ENCODE peak calls at places on chromosomes 4 and X, in six cellular contexts. One of them, this sample, is unnamed.

GRCh38 chr4:1628892-1629703 is 55.0 kb downstream of the FAM53A start:
- DNase-seq in SK-N-SH: peak
- DNase-seq in neural progenitor cell: peak
- DNase-seq in PC-3: peak
- DNase-seq in HCT116: peak
- DNase-seq in MM.1S: peak
- DNase-seq in this sample: peak

GRCh38 chr4:107930821-107931774 is at the start of gene CYP2U1:
- DNase-seq in neural progenitor cell: peak
- DNase-seq in SK-N-SH: peak
- DNase-seq in PC-3: peak
- DNase-seq in MM.1S: peak
- DNase-seq in HCT116: peak
- DNase-seq in this sample: peak

GRCh38 chr4:26288308-26288982 is 32.4 kb upstream of the RBPJ start:
- DNase-seq in HCT116: no peak
- DNase-seq in neural progenitor cell: no peak
- DNase-seq in SK-N-SH: no peak
- DNase-seq in MM.1S: no peak
- DNase-seq in PC-3: peak
- DNase-seq in this sample: peak

GRCh38 chr4:89745708-89746107 is 91.3 kb downstream of the SNCA start:
- DNase-seq in neural progenitor cell: no peak
- DNase-seq in PC-3: no peak
- DNase-seq in MM.1S: no peak
- DNase-seq in SK-N-SH: no peak
- DNase-seq in HCT116: no peak
- DNase-seq in this sample: no peak

GRCh38 chrX:65300104-65300809 is 234.3 kb downstream of the LAS1L start:
- DNase-seq in HCT116: no peak
- DNase-seq in SK-N-SH: no peak
- DNase-seq in neural progenitor cell: peak
- DNase-seq in MM.1S: peak
- DNase-seq in PC-3: no peak
- DNase-seq in this sample: no peak

GRCh38 chr4:94976371-94977011 is 218.7 kb downstream of the BMPR1B start:
- DNase-seq in PC-3: peak
- DNase-seq in HCT116: no peak
- DNase-seq in neural progenitor cell: no peak
- DNase-seq in MM.1S: no peak
- DNase-seq in SK-N-SH: no peak
- DNase-seq in this sample: peak

GRCh38 chr4:1047976-1048780 is 36.8 kb downstream of the FGFRL1 start:
- DNase-seq in PC-3: no peak
- DNase-seq in SK-N-SH: peak
- DNase-seq in MM.1S: no peak
- DNase-seq in HCT116: no peak
- DNase-seq in neural progenitor cell: peak
- DNase-seq in this sample: no peak

GRCh38 chrX:113548308-113549015 is 707.8 kb upstream of the AMOT start:
- DNase-seq in neural progenitor cell: peak
- DNase-seq in HCT116: no peak
- DNase-seq in PC-3: no peak
- DNase-seq in MM.1S: no peak
- DNase-seq in SK-N-SH: no peak
- DNase-seq in this sample: no peak

GRCh38 chrX:107684956-107685385 is 56.7 kb downstream of the PRPS1 start:
- DNase-seq in neural progenitor cell: no peak
- DNase-seq in HCT116: no peak
- DNase-seq in MM.1S: peak
- DNase-seq in SK-N-SH: no peak
- DNase-seq in PC-3: no peak
- DNase-seq in this sample: no peak

GRCh38 chr4:122652379-122652778 is 31.5 kb upstream of the IL21 start:
- DNase-seq in SK-N-SH: peak
- DNase-seq in PC-3: peak
- DNase-seq in MM.1S: peak
- DNase-seq in HCT116: peak
- DNase-seq in neural progenitor cell: peak
- DNase-seq in this sample: peak

GRCh38 chrX:47958943-47959342 is 44.8 kb downstream of the ZNF182 start:
- DNase-seq in PC-3: peak
- DNase-seq in SK-N-SH: peak
- DNase-seq in MM.1S: no peak
- DNase-seq in HCT116: no peak
- DNase-seq in neural progenitor cell: no peak
- DNase-seq in this sample: peak

GRCh38 chr4:183141997-183142396 is 42.9 kb downstream of the WWC2 start:
- DNase-seq in PC-3: peak
- DNase-seq in MM.1S: no peak
- DNase-seq in SK-N-SH: no peak
- DNase-seq in HCT116: no peak
- DNase-seq in neural progenitor cell: no peak
- DNase-seq in this sample: no peak

GRCh38 chr4:109735566-109736454 is 5.9 kb upstream of the PLA2G12A start:
- DNase-seq in HCT116: no peak
- DNase-seq in MM.1S: no peak
- DNase-seq in PC-3: no peak
- DNase-seq in neural progenitor cell: no peak
- DNase-seq in SK-N-SH: no peak
- DNase-seq in this sample: no peak

GRCh38 chr4:48944659-48945290 is 38.2 kb upstream of the OCIAD2 start:
- DNase-seq in MM.1S: peak
- DNase-seq in HCT116: no peak
- DNase-seq in neural progenitor cell: peak
- DNase-seq in PC-3: peak
- DNase-seq in SK-N-SH: peak
- DNase-seq in this sample: no peak

GRCh38 chrX:150062292-150063137 is 124.2 kb upstream of the EOLA2 start:
- DNase-seq in HCT116: no peak
- DNase-seq in SK-N-SH: no peak
- DNase-seq in MM.1S: no peak
- DNase-seq in PC-3: peak
- DNase-seq in neural progenitor cell: no peak
- DNase-seq in this sample: peak

GRCh38 chr4:123599061-123599919 is 202.7 kb downstream of the SPRY1 start:
- DNase-seq in PC-3: peak
- DNase-seq in MM.1S: no peak
- DNase-seq in HCT116: no peak
- DNase-seq in SK-N-SH: no peak
- DNase-seq in neural progenitor cell: no peak
- DNase-seq in this sample: peak

DNA sequence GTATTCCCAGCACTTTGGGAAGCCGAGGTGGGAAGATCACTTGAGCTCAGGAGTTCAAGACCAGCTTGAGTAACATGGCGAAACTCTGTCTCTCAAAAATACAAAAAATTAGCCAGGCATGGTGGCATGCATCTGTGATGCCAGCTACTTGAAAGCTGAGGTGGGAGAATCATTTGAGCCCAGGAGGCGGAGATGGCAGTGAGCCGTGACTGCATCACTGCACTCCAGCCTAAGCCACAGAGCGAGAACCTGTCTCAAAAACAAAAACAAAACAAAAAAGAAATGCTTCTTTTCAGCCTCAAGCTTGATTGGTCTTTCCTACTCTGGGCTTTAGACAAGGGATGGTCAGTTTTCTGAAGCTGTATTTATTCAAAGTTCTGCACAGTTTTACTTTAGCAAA is 15.8 kb upstream of the DHRSX start:
- DNase-seq in HCT116: no peak
- DNase-seq in neural progenitor cell: no peak
- DNase-seq in MM.1S: no peak
- DNase-seq in SK-N-SH: no peak
- DNase-seq in PC-3: no peak
- DNase-seq in this sample: no peak
- TF ChIP-seq EZH2phosphoT487 in HCT116: no peak
- TF ChIP-seq EZH2phosphoT487 in neural progenitor cell: no peak
- TF ChIP-seq EZH2phosphoT487 in MM.1S: no peak
- TF ChIP-seq EZH2phosphoT487 in SK-N-SH: no peak
- TF ChIP-seq EZH2phosphoT487 in PC-3: no peak
- TF ChIP-seq EZH2phosphoT487 in this sample: no peak

DNA sequence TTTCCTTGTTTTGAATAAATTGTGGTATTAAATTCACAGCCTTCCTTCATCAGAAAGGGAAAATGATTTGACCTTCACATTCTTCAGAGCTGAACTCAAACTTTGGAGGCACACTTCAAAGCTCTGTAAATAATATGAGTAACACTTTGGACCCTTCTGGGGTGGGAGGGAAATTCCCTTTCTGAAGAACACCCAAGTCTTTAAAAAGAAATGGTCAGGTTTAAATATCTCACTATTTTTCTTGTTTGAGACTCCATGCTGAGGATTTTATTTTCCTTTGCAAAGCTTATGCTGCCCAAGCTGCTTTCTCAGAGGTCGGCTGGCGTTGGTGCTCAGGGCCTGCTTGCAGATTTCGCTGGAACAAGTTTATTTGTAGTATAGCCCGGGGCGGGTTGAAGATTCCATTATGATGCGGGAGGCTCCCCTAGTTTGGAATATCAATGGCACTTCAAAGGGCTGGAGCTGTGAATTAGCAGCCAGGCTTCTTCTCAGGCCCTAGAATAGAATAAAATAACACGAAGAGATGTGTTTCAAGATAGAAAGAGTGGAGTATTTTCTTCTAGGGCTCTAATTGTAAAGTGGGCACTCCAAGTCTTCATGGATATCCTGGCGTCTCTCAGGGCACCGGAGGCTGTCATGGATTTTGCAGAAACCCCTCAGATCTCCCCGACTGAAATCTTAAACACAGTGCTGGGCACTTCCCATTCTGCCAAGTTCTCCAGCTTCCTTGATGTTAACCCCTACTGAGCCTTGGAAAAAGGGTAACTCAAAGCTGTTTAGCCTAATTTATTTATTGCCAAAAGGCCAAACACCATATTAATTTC is 315.6 kb downstream of the GPAT3 start:
- DNase-seq in HCT116: peak
- DNase-seq in neural progenitor cell: no peak
- DNase-seq in PC-3: peak
- DNase-seq in MM.1S: no peak
- DNase-seq in SK-N-SH: no peak
- DNase-seq in this sample: peak
- H3K9ac ChIP-seq in HCT116: peak
- H3K9ac ChIP-seq in neural progenitor cell: no peak
- H3K9ac ChIP-seq in PC-3: no peak
- H3K9ac ChIP-seq in MM.1S: no peak
- H3K9ac ChIP-seq in SK-N-SH: peak
- H3K9ac ChIP-seq in this sample: peak

GRCh38 chr4:37970702-37971101 is 10.5 kb downstream of the PTTG2 start:
- DNase-seq in MM.1S: peak
- DNase-seq in PC-3: peak
- DNase-seq in SK-N-SH: peak
- DNase-seq in neural progenitor cell: no peak
- DNase-seq in HCT116: peak
- DNase-seq in this sample: peak

GRCh38 chr4:37964734-37965457 is 4.7 kb downstream of the PTTG2 start:
- DNase-seq in SK-N-SH: no peak
- DNase-seq in neural progenitor cell: no peak
- DNase-seq in HCT116: no peak
- DNase-seq in PC-3: no peak
- DNase-seq in MM.1S: no peak
- DNase-seq in this sample: no peak

GRCh38 chr4:37968747-37969146 is 8.5 kb downstream of the PTTG2 start:
- DNase-seq in MM.1S: no peak
- DNase-seq in neural progenitor cell: no peak
- DNase-seq in HCT116: no peak
- DNase-seq in PC-3: no peak
- DNase-seq in SK-N-SH: no peak
- DNase-seq in this sample: no peak

GRCh38 chr4:37966044-37966443 is 5.8 kb downstream of the PTTG2 start:
- DNase-seq in PC-3: no peak
- DNase-seq in HCT116: no peak
- DNase-seq in neural progenitor cell: no peak
- DNase-seq in MM.1S: no peak
- DNase-seq in SK-N-SH: no peak
- DNase-seq in this sample: no peak

GRCh38 chr4:37967749-37968148 is 7.6 kb downstream of the PTTG2 start:
- DNase-seq in PC-3: peak
- DNase-seq in neural progenitor cell: no peak
- DNase-seq in MM.1S: no peak
- DNase-seq in SK-N-SH: no peak
- DNase-seq in HCT116: no peak
- DNase-seq in this sample: no peak
- H3K4me3 ChIP-seq in PC-3: no peak
- H3K4me3 ChIP-seq in neural progenitor cell: no peak
- H3K4me3 ChIP-seq in MM.1S: no peak
- H3K4me3 ChIP-seq in SK-N-SH: no peak
- H3K4me3 ChIP-seq in HCT116: no peak
- H3K4me3 ChIP-seq in this sample: no peak

GRCh38 chrX:10195425-10195824 is 38.6 kb downstream of the CLCN4 start:
- DNase-seq in PC-3: no peak
- DNase-seq in neural progenitor cell: no peak
- DNase-seq in SK-N-SH: no peak
- DNase-seq in HCT116: no peak
- DNase-seq in MM.1S: no peak
- DNase-seq in this sample: no peak

GRCh38 chrX:10197597-10198210 is 40.9 kb downstream of the CLCN4 start:
- DNase-seq in MM.1S: no peak
- DNase-seq in PC-3: no peak
- DNase-seq in SK-N-SH: no peak
- DNase-seq in neural progenitor cell: peak
- DNase-seq in HCT116: no peak
- DNase-seq in this sample: no peak

GRCh38 chrX:10195947-10196346 is 39.2 kb downstream of the CLCN4 start:
- DNase-seq in neural progenitor cell: no peak
- DNase-seq in PC-3: no peak
- DNase-seq in MM.1S: no peak
- DNase-seq in HCT116: no peak
- DNase-seq in SK-N-SH: no peak
- DNase-seq in this sample: no peak

GRCh38 chrX:10198254-10198653 is 41.5 kb downstream of the CLCN4 start:
- DNase-seq in PC-3: no peak
- DNase-seq in MM.1S: no peak
- DNase-seq in neural progenitor cell: no peak
- DNase-seq in HCT116: no peak
- DNase-seq in SK-N-SH: no peak
- DNase-seq in this sample: no peak

DNA sequence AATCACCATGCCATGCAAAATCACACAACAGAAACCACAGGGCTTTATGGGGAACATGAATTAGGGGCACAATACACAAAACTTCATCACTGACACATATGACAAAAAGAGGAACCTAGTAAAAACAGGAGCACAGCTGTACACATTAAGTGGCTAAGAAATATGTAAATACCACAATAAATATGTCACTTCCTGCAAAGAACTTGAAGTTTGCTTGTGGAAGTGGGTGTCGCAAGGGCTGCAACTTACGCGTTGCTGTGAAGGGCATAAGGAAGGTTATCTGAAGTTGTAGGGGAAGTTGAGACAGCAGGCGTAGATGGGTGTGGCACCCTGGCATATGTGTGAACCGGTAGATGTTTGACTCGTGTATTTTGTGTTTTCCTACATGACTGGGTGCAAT is 42.4 kb downstream of the CLCN4 start:
- DNase-seq in SK-N-SH: no peak
- DNase-seq in HCT116: no peak
- DNase-seq in neural progenitor cell: no peak
- DNase-seq in PC-3: no peak
- DNase-seq in MM.1S: no peak
- DNase-seq in this sample: peak
- TF ChIP-seq EZH2phosphoT487 in SK-N-SH: no peak
- TF ChIP-seq EZH2phosphoT487 in HCT116: no peak
- TF ChIP-seq EZH2phosphoT487 in neural progenitor cell: no peak
- TF ChIP-seq EZH2phosphoT487 in PC-3: no peak
- TF ChIP-seq EZH2phosphoT487 in MM.1S: no peak
- TF ChIP-seq EZH2phosphoT487 in this sample: no peak

This sample was measured in GM23248.